ENCODE peak calls at places on chromosomes 5 and 9, in eight cellular contexts. G, U, E, I, D, A, L and Z are unnamed samples.

GRCh38 chr5:101160002-101160401 is 256.9 kb upstream of the ST8SIA4 start:
- DNase-seq in A (no peak), E (peak), U (no peak), I (no peak), D (no peak), L (no peak), G (no peak), Z (no peak)

GRCh38 chr5:82011761-82012160 is 39.9 kb downstream of the ATG10 start:
- DNase-seq in L (peak), I (no peak), D (no peak), A (no peak), U (no peak), G (no peak), E (peak), Z (no peak)

GRCh38 chr5:135449608-135450007 is 2.5 kb upstream of the DCANP1 start:
- DNase-seq in G (no peak), I (no peak), D (no peak), E (no peak), L (no peak), U (no peak), A (no peak), Z (no peak)

GRCh38 chr5:123752576-123752975 is 240.6 kb downstream of the CSNK1G3 start:
- DNase-seq in E (peak), A (no peak), D (peak), G (no peak), L (peak), I (no peak), U (no peak), Z (no peak)

GRCh38 chr5:16260000-16260399 is 80.4 kb upstream of the MARCHF11 start:
- DNase-seq in A (no peak), U (no peak), E (no peak), G (no peak), L (no peak), D (no peak), I (no peak), Z (no peak)

GRCh38 chr9:100057624-100058023 is 41.2 kb downstream of the ERP44 start:
- DNase-seq in A (no peak), G (no peak), I (no peak), D (no peak), L (no peak), U (no peak), E (no peak), Z (no peak)

GRCh38 chr5:151569132-151570046 is 21.7 kb downstream of the FAT2 start:
- DNase-seq in I (no peak), L (peak), D (peak), G (no peak), A (no peak), E (no peak), U (no peak), Z (no peak)

GRCh38 chr9:20980713-20981481 is 50.5 kb downstream of the HACD4 start:
- DNase-seq in A (no peak), U (no peak), G (no peak), L (peak), D (peak), I (no peak), E (peak), Z (peak)

GRCh38 chr9:3863686-3864085 is 337.9 kb upstream of the RFX3 start:
- DNase-seq in A (no peak), L (peak), I (no peak), U (no peak), D (no peak), G (no peak), E (peak), Z (no peak)

GRCh38 chr5:143890475-143890874 is 78.5 kb downstream of the HMHB1 start:
- DNase-seq in L (no peak), E (no peak), D (peak), G (no peak), A (no peak), U (no peak), I (peak), Z (no peak)

GRCh38 chr5:1549631-1550030 is 25.9 kb upstream of the LPCAT1 start:
- DNase-seq in G (no peak), L (no peak), I (no peak), U (no peak), A (no peak), E (no peak), D (no peak), Z (no peak)

GRCh38 chr9:134661791-134662142 is 20.2 kb downstream of the COL5A1 start:
- DNase-seq in I (peak), D (no peak), A (peak), L (no peak), E (peak), U (no peak), G (peak), Z (no peak)

GRCh38 chr5:387491-388265 is 55.3 kb upstream of the EXOC3 start:
- DNase-seq in I (no peak), U (no peak), L (no peak), A (no peak), G (no peak), D (no peak), E (no peak), Z (no peak)

GRCh38 chr5:11310158-11310557 is 549.1 kb upstream of the DAP start:
- DNase-seq in D (no peak), L (no peak), I (no peak), U (no peak), A (no peak), E (no peak), G (no peak), Z (no peak)

GRCh38 chr9:35549466-35549865 is 55.6 kb upstream of the TESK1 start:
- DNase-seq in G (no peak), E (peak), U (no peak), D (no peak), L (no peak), I (no peak), A (no peak), Z (no peak)

DNA sequence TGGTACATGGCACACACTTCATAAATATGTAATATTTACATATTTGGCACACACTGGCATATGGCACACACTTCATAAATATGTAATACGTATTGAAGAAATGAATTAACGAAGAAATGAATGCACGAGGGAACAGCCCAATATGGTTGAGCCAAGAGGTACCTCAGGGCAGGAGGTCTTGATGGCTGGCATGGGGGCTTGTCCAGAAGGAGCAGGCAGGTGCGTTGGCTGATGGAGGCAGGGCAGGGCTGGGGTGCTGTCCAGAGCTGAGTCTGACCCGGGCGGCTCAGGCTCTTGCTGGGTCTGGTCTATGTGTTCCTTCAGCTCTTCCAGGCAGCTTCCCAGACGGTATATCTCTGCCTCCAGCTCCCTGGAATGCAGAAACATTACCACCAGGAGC is 26.2 kb downstream of the AKNA start:
- DNase-seq in D (no peak), L (no peak), I (no peak), E (no peak), A (no peak), G (no peak), U (no peak), Z (no peak)
- H3K27ac ChIP-seq in D (no peak), L (no peak), I (no peak), E (no peak), A (no peak), G (no peak), U (no peak), Z (no peak)

GRCh38 chr5:154937186-154937717 is 759 bp downstream of the GEMIN5 start:
- DNase-seq in G (no peak), I (peak), L (peak), E (peak), A (no peak), D (no peak), U (peak), Z (peak)
- H3K27ac ChIP-seq in G (peak), I (peak), L (no peak), E (peak), A (peak), D (peak), U (no peak), Z (peak)

DNA sequence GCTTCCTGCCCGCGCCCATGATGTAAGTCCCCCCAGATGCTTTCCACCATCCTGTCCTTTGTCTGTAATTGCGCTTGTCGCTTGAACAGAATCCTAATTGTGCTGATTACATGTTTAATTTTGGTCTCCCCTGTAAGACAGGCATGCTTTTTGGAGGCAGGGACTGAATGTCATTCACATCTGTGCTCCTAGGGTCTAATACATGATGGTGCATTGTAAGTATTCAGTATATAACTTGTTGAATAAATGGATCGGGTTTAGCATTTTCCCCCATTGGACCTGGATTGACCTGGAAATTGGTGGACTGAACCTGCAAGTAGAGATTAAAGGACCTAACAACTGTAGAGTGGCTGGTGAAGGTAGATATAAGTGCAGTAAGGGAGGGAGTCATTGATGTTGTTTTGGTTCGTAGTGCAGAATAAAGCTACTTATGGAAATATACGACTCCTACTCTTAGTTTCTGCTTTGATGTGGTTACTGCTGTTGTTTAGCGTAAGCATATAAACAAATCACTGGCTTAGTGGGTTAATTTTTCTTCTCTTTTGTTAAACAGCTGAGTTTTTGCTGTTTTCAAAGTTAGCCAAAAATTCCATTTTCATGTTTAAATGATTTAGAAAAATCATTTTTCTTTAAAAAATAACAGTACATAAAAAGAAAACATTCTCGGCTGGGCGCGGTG is 57.3 kb downstream of the TRIO start:
- DNase-seq in G (no peak), E (no peak), I (no peak), A (no peak), U (no peak), D (no peak), L (no peak), Z (no peak)
- H3K27ac ChIP-seq in G (peak), E (peak), I (no peak), A (peak), U (no peak), D (no peak), L (no peak), Z (no peak)

DNA sequence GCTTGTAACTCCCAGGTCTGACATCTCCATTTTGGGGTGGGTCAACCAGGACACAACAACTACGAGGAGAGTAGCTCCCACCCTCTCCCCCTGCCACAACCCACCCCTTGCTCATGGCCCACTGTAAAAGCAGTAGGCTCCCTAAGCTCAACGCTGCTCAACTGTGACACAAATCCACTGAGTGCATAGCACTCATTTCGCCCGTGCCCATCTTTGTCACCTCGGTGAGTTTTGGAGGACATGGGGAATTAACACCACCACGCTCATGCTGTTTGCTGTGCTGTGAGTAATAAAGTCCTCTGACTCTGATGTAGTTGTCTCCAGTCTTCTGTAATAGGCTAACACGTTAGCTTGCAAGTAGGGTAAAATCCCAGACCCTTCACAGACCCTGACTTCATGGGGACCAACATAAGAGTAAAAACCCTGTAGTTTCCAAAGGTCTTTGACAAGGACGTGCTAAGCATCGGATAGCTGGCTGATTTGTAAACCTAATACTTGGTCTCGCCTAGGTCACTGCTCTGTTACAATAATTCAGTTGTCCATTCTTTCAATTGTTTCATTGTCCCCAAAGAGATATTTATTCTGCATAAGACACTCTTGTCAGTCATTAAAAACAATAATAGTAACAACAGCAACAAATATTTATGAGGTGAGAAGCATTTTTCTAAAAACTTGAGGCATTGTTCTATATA is 7.7 kb downstream of the PLGRKT start:
- DNase-seq in A (no peak), I (no peak), L (no peak), D (no peak), G (no peak), U (no peak), E (no peak), Z (no peak)
- H3K27ac ChIP-seq in A (no peak), I (no peak), L (no peak), D (no peak), G (no peak), U (no peak), E (no peak), Z (no peak)

GRCh38 chr5:172870807-172871431 is 36.9 kb downstream of the ERGIC1 start:
- DNase-seq in G (peak), L (no peak), E (no peak), A (peak), U (no peak), D (peak), I (no peak), Z (no peak)
- H3K27ac ChIP-seq in G (peak), L (peak), E (peak), A (peak), U (no peak), D (peak), I (peak), Z (no peak)

GRCh38 chr5:91302335-91302734 is 80.8 kb downstream of the ARRDC3 start:
- DNase-seq in D (no peak), I (no peak), U (peak), A (no peak), E (no peak), G (no peak), L (peak), Z (no peak)
- H3K27ac ChIP-seq in D (no peak), I (no peak), U (no peak), A (no peak), E (no peak), G (peak), L (no peak), Z (no peak)

DNA sequence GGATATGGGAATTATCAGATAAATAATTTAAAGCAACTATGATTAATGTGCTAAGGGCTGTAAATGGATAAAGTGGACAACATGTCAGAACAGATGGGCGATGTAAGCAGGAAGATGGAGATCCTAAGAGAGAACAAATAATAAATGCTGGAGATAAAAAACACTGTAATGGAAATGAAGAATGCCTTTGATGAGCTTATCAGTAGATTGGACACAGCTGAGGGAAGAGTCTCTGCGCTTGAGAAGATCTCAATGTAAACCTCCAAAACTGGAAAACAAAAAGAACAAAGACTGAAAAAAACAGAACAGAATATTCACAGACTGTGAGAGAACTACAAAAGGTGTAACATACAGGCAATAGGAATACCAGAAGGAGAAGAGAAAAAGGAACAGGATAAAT is 102.5 kb downstream of the ANKRD55 start:
- DNase-seq in E (no peak), L (no peak), D (no peak), A (no peak), G (no peak), I (no peak), U (no peak), Z (no peak)
- H3K27ac ChIP-seq in E (no peak), L (no peak), D (no peak), A (no peak), G (no peak), I (no peak), U (no peak), Z (no peak)